ENCODE peak calls at places on chromosome 2, in six cellular contexts. One of them, this sample, is unnamed.

GRCh38 chr2:39728941-39729351 is 50.1 kb downstream of the THUMPD2 start:
- DNase-seq in cardiac muscle cell: peak; percentile 72
- DNase-seq in epithelial cell of esophagus: peak; percentile 55
- DNase-seq in A549: peak; percentile 36
- DNase-seq in thoracic aorta: no peak
- DNase-seq in IMR-90: peak; percentile 35
- DNase-seq in this sample: no peak

GRCh38 chr2:44598330-44598729 is 236.6 kb downstream of the CAMKMT start:
- DNase-seq in cardiac muscle cell: no peak
- DNase-seq in epithelial cell of esophagus: peak; percentile 68
- DNase-seq in A549: no peak
- DNase-seq in thoracic aorta: no peak
- DNase-seq in IMR-90: no peak
- DNase-seq in this sample: no peak

GRCh38 chr2:36562245-36562644 is 35.7 kb downstream of the FEZ2 start:
- DNase-seq in cardiac muscle cell: no peak
- DNase-seq in epithelial cell of esophagus: peak; percentile 58
- DNase-seq in A549: no peak
- DNase-seq in thoracic aorta: no peak
- DNase-seq in IMR-90: peak; percentile 79
- DNase-seq in this sample: peak; percentile 79

GRCh38 chr2:239977111-239977510 is 48.0 kb downstream of the NDUFA10 start:
- DNase-seq in cardiac muscle cell: no peak
- DNase-seq in epithelial cell of esophagus: no peak
- DNase-seq in A549: no peak
- DNase-seq in thoracic aorta: no peak
- DNase-seq in IMR-90: no peak
- DNase-seq in this sample: no peak

GRCh38 chr2:237695201-237695780 is 67.9 kb downstream of the LRRFIP1 start:
- DNase-seq in cardiac muscle cell: no peak
- DNase-seq in epithelial cell of esophagus: peak; percentile 90
- DNase-seq in A549: peak; percentile 55
- DNase-seq in thoracic aorta: no peak
- DNase-seq in IMR-90: peak; percentile 99
- DNase-seq in this sample: peak; percentile 92

GRCh38 chr2:203484266-203485112 is 50.6 kb downstream of the RAPH1 start:
- DNase-seq in cardiac muscle cell: peak; percentile 34
- DNase-seq in epithelial cell of esophagus: peak; percentile 34
- DNase-seq in A549: no peak
- DNase-seq in thoracic aorta: no peak
- DNase-seq in IMR-90: peak; percentile 16
- DNase-seq in this sample: peak; percentile 55

GRCh38 chr2:63735931-63736820 is 105.5 kb upstream of the UGP2 start:
- DNase-seq in cardiac muscle cell: no peak
- DNase-seq in epithelial cell of esophagus: no peak
- DNase-seq in A549: no peak
- DNase-seq in thoracic aorta: no peak
- DNase-seq in IMR-90: peak; percentile 66
- DNase-seq in this sample: peak; percentile 90

GRCh38 chr2:1802469-1803216 is 58.3 kb upstream of the PXDN start:
- DNase-seq in cardiac muscle cell: no peak
- DNase-seq in epithelial cell of esophagus: no peak
- DNase-seq in A549: no peak
- DNase-seq in thoracic aorta: no peak
- DNase-seq in IMR-90: no peak
- DNase-seq in this sample: no peak

GRCh38 chr2:30692829-30693265 is 114.4 kb downstream of the CAPN13 start:
- DNase-seq in cardiac muscle cell: no peak
- DNase-seq in epithelial cell of esophagus: no peak
- DNase-seq in A549: no peak
- DNase-seq in thoracic aorta: no peak
- DNase-seq in IMR-90: no peak
- DNase-seq in this sample: no peak

GRCh38 chr2:204880928-204881327 is 335.7 kb downstream of the PARD3B start:
- DNase-seq in cardiac muscle cell: no peak
- DNase-seq in epithelial cell of esophagus: no peak
- DNase-seq in A549: no peak
- DNase-seq in thoracic aorta: no peak
- DNase-seq in IMR-90: no peak
- DNase-seq in this sample: no peak

GRCh38 chr2:126981476-126981875 is 82.8 kb downstream of the TEX51 start:
- DNase-seq in cardiac muscle cell: peak; percentile 15
- DNase-seq in epithelial cell of esophagus: no peak
- DNase-seq in A549: no peak
- DNase-seq in thoracic aorta: no peak
- DNase-seq in IMR-90: no peak
- DNase-seq in this sample: no peak

GRCh38 chr2:96353606-96354095 is 18.1 kb downstream of the NCAPH start:
- DNase-seq in cardiac muscle cell: no peak
- DNase-seq in epithelial cell of esophagus: no peak
- DNase-seq in A549: no peak
- DNase-seq in thoracic aorta: no peak
- DNase-seq in IMR-90: no peak
- DNase-seq in this sample: peak; percentile 37

DNA sequence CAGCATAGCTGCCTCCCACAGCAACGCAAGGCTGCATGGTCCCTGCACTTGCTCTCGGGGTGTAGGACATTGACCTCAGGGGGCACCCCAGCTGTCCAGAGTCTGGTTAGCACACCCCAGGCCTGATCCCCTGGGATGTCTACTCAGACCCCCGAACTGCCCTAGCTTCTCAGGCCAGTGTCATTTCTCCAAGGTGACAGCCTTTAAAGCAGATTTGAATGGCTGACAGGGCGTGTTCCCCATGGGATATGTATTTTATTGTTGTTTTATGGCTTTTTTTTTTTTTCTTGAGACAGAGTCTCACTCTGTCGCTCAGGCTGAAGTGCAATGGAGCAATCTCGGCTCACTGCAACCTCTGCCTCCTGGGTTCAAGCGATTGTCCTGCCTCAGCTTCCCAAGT is 40.8 kb upstream of the PTMA start:
- DNase-seq in cardiac muscle cell: no peak
- DNase-seq in epithelial cell of esophagus: no peak
- DNase-seq in A549: no peak
- DNase-seq in thoracic aorta: no peak
- DNase-seq in IMR-90: no peak
- DNase-seq in this sample: no peak
- H3K4me3 ChIP-seq in cardiac muscle cell: no peak overlapping the region
- H3K4me3 ChIP-seq in epithelial cell of esophagus: no peak overlapping the region
- H3K4me3 ChIP-seq in A549: peak overlapping the region; percentile 49
- H3K4me3 ChIP-seq in thoracic aorta: peak overlapping the region; percentile 75
- H3K4me3 ChIP-seq in IMR-90: no peak overlapping the region
- H3K4me3 ChIP-seq in this sample: no peak overlapping the region

DNA sequence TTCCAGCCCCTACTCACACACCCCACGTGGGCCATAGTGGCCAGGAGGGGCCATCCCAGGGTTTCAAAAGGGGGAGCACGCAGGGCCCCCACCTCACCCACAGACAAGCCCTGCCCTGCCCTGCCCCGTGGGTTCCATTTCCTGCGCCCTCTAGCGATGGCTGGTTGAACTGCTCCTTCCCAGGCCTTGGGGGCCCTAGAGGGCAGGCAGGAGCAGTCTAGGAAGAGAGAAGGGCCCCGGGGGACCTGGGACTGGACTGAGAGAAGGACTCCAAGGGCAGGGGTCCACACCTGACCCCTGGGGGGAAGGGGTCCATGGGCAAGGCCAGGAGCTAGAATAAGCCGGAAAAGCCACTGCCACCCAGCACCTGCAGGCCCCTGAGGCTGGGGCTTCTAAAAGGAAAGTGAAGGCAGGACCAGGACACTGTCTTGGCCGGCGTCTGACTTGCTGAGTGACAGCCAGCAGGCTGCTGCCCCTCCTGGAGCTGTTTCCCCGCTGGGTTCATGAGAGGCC is 10.1 kb downstream of the CYP26B1 start:
- DNase-seq in cardiac muscle cell: peak; percentile 76
- DNase-seq in epithelial cell of esophagus: peak; percentile 41
- DNase-seq in A549: peak; percentile 88
- DNase-seq in thoracic aorta: no peak
- DNase-seq in IMR-90: peak; percentile 18
- DNase-seq in this sample: peak; percentile 34
- TF ChIP-seq CTCF in cardiac muscle cell: peak; percentile 98
- TF ChIP-seq CTCF in epithelial cell of esophagus: peak; percentile 91
- TF ChIP-seq CTCF in A549: peak; percentile 98
- TF ChIP-seq CTCF in thoracic aorta: peak; percentile 87
- TF ChIP-seq CTCF in IMR-90: peak; percentile 86
- TF ChIP-seq CTCF in this sample: peak; percentile 91

GRCh38 chr2:10390369-10390801 is 57.7 kb downstream of the ODC1 start:
- DNase-seq in cardiac muscle cell: no peak
- DNase-seq in epithelial cell of esophagus: peak; percentile 82
- DNase-seq in A549: no peak
- DNase-seq in thoracic aorta: no peak
- DNase-seq in IMR-90: peak; percentile 42
- DNase-seq in this sample: peak; percentile 38
- H3K4me3 ChIP-seq in cardiac muscle cell: no peak overlapping the region
- H3K4me3 ChIP-seq in epithelial cell of esophagus: no peak overlapping the region
- H3K4me3 ChIP-seq in A549: no peak overlapping the region
- H3K4me3 ChIP-seq in thoracic aorta: no peak overlapping the region
- H3K4me3 ChIP-seq in IMR-90: no peak overlapping the region
- H3K4me3 ChIP-seq in this sample: no peak overlapping the region

DNA sequence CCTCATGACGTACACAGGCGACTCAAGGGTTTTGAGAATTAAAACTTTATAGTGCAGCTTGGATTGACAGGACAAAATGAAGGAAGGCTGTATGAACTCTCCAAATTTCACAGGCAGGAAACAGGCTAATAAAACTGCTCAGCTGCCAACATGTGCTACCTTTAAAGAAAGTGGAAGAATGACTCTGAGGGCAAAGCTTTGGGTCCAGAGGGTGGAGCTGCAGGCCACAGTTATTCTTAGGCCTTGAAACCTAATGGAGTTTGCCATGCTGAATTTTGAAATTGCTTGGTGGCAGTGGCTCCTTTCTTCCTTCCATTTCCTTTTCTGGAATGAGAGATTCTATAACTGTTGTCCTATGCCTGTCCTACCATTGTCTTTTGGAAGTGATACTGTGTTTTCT is 34.8 kb downstream of the HAT1 start:
- DNase-seq in cardiac muscle cell: peak; percentile 38
- DNase-seq in epithelial cell of esophagus: peak; percentile 15
- DNase-seq in A549: no peak
- DNase-seq in thoracic aorta: no peak
- DNase-seq in IMR-90: no peak
- DNase-seq in this sample: peak; percentile 16
- TF ChIP-seq CTCF in cardiac muscle cell: peak; percentile 5
- TF ChIP-seq CTCF in epithelial cell of esophagus: peak; percentile 23
- TF ChIP-seq CTCF in A549: no peak
- TF ChIP-seq CTCF in thoracic aorta: no peak
- TF ChIP-seq CTCF in IMR-90: no peak
- TF ChIP-seq CTCF in this sample: peak; percentile 17

DNA sequence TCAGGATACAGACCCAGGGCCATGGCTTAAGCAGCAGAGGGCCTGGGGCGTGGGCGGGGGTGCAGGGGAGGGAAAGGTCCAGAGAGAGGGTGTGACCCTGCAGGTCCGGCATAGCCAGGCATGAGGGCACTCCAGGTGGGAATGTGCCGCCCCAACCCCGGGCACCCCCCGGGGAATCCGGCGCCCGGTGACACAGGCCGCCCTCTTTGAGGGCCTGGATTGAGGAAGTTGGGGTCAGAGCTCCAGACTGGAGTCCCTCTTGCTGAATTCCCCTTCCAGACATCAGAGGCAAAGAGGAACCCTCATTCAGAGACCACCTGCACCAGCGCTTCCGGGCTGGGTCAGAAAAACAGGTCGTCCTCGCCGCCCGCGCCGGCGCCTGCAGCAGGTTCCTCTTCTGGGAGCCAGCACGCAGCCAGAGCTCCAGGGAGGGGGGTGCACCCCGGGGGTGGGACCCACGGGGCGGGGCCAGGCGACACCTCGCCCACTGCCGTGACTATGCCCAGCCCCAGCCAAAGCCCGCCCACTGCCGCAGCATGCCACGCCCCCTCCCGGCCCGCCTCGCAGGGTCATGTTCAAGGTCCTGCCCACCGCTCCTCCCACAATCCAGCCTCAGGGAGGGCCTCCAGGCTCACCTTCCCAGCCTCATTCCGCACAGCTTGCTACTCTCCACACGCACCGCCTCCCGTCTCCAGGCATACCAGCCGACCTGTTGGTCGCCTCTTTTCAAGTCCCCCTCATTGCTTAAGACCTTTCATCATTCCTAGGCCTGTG is 98.3 kb upstream of the ID2 start:
- DNase-seq in cardiac muscle cell: peak; percentile 96
- DNase-seq in epithelial cell of esophagus: peak; percentile 3
- DNase-seq in A549: no peak
- DNase-seq in thoracic aorta: peak; percentile 80
- DNase-seq in IMR-90: peak; percentile 19
- DNase-seq in this sample: peak; percentile 46
- H3K4me3 ChIP-seq in cardiac muscle cell: no peak overlapping the region
- H3K4me3 ChIP-seq in epithelial cell of esophagus: no peak overlapping the region
- H3K4me3 ChIP-seq in A549: no peak overlapping the region
- H3K4me3 ChIP-seq in thoracic aorta: peak overlapping the region; percentile 50
- H3K4me3 ChIP-seq in IMR-90: no peak overlapping the region
- H3K4me3 ChIP-seq in this sample: no peak overlapping the region

This sample was measured in fibroblast of the aortic adventitia.